ENCODE peak calls at places on chromosomes 6 and 20, in seven cellular contexts. One of them, this sample, is unnamed.

GRCh38 chr6:14943116-14943515 is 302.8 kb upstream of the JARID2 start:
- DNase-seq in SK-N-SH: no peak
- DNase-seq in LNCaP clone FGC: no peak
- DNase-seq in neural progenitor cell: no peak
- DNase-seq in heart right ventricle: no peak
- DNase-seq in right atrium auricular region: no peak
- DNase-seq in cardiac muscle cell: no peak
- DNase-seq in this sample: no peak

GRCh38 chr6:38191418-38191817 is 371.9 kb downstream of the ZFAND3 start:
- DNase-seq in SK-N-SH: no peak
- DNase-seq in LNCaP clone FGC: no peak
- DNase-seq in neural progenitor cell: no peak
- DNase-seq in heart right ventricle: no peak
- DNase-seq in right atrium auricular region: no peak
- DNase-seq in cardiac muscle cell: no peak
- DNase-seq in this sample: no peak

GRCh38 chr6:83514877-83515466 is 2.6 kb downstream of the PRSS35 start:
- DNase-seq in SK-N-SH: peak; percentile 50
- DNase-seq in LNCaP clone FGC: peak; percentile 43
- DNase-seq in neural progenitor cell: peak; percentile 67
- DNase-seq in heart right ventricle: no peak
- DNase-seq in right atrium auricular region: no peak
- DNase-seq in cardiac muscle cell: peak; percentile 64
- DNase-seq in this sample: no peak

GRCh38 chr6:83221886-83222479 is 28.8 kb downstream of the RWDD2A start:
- DNase-seq in SK-N-SH: peak; percentile 28
- DNase-seq in LNCaP clone FGC: no peak
- DNase-seq in neural progenitor cell: peak; percentile 65
- DNase-seq in heart right ventricle: no peak
- DNase-seq in right atrium auricular region: no peak
- DNase-seq in cardiac muscle cell: peak; percentile 62
- DNase-seq in this sample: no peak

GRCh38 chr6:12586696-12587095 is 129.9 kb upstream of the PHACTR1 start:
- DNase-seq in SK-N-SH: no peak
- DNase-seq in LNCaP clone FGC: no peak
- DNase-seq in neural progenitor cell: no peak
- DNase-seq in heart right ventricle: no peak
- DNase-seq in right atrium auricular region: no peak
- DNase-seq in cardiac muscle cell: no peak
- DNase-seq in this sample: no peak

GRCh38 chr6:32432050-32432450 is 7.6 kb upstream of the HLA-DRA start:
- DNase-seq in SK-N-SH: no peak
- DNase-seq in LNCaP clone FGC: peak; percentile 10
- DNase-seq in neural progenitor cell: peak; percentile 23
- DNase-seq in heart right ventricle: no peak
- DNase-seq in right atrium auricular region: no peak
- DNase-seq in cardiac muscle cell: peak; percentile 20
- DNase-seq in this sample: no peak

GRCh38 chr20:63086421-63087235 is 79.9 kb upstream of the BHLHE23 start:
- DNase-seq in SK-N-SH: no peak
- DNase-seq in LNCaP clone FGC: no peak
- DNase-seq in neural progenitor cell: no peak
- DNase-seq in heart right ventricle: peak; percentile 4
- DNase-seq in right atrium auricular region: no peak
- DNase-seq in cardiac muscle cell: no peak
- DNase-seq in this sample: peak; percentile 67

GRCh38 chr6:28643017-28643740 is 117.5 kb downstream of the GPX5 start:
- DNase-seq in SK-N-SH: peak; percentile 38
- DNase-seq in LNCaP clone FGC: peak; percentile 79
- DNase-seq in neural progenitor cell: peak; percentile 62
- DNase-seq in heart right ventricle: no peak
- DNase-seq in right atrium auricular region: no peak
- DNase-seq in cardiac muscle cell: no peak
- DNase-seq in this sample: no peak

DNA sequence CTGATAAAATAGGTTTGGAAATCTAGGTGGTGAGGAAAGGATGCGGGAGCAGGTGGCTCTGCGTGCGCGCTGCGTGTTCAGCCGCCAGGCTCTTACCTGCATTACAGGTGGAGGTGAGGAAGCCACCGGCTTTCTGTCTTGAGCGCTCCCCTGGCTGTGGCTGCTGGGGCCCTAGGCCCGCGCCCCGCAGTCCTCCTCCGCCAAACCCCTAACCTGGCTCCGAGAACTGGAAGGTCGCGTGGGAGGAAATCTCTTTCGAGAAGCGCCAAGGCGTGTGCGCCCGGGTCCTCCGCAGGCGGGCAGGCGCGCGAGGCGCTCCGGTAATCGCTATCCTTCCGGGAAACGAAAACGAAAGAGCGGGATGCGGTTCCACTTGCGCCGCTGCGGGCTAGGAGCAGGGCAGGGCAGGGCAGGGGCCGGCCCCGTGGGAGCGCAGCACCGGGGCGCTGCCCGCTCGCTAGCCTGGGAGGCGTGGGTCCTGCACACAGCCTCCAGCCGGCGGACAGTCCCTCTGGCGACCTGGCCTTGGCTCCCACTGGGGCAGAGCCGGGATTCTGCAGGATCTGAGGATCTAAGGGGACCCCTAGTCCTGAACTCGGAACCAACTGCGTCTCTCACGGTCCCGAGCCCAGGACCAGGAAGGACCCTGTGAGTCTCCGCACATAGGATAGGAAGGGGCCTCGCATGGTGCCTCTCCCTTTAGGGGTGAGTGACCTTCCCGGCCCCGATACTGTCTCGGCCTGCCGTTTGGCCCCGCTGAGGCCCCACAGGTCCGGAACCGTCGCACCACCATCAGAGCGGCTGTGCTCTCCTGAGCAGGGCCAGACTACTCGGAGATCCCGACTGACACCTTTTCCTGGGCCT is at the start of gene ETV7:
- DNase-seq in SK-N-SH: peak; percentile 59
- DNase-seq in LNCaP clone FGC: no peak
- DNase-seq in neural progenitor cell: peak; percentile 53
- DNase-seq in heart right ventricle: peak; percentile 29
- DNase-seq in right atrium auricular region: no peak
- DNase-seq in cardiac muscle cell: peak; percentile 16
- DNase-seq in this sample: no peak
- H3K4me3 ChIP-seq in SK-N-SH: peak within 1 kb of the TSS; percentile 56
- H3K4me3 ChIP-seq in LNCaP clone FGC: peak within 1 kb of the TSS; percentile 44
- H3K4me3 ChIP-seq in neural progenitor cell: peak within 1 kb of the TSS; percentile 51
- H3K4me3 ChIP-seq in heart right ventricle: peak within 1 kb of the TSS; percentile 67
- H3K4me3 ChIP-seq in right atrium auricular region: peak within 1 kb of the TSS; percentile 41
- H3K4me3 ChIP-seq in cardiac muscle cell: peak within 1 kb of the TSS; percentile 7
- H3K4me3 ChIP-seq in this sample: peak within 1 kb of the TSS; percentile 75

GRCh38 chr20:18625907-18626655 is 38.2 kb downstream of the DTD1 start:
- DNase-seq in SK-N-SH: no peak
- DNase-seq in LNCaP clone FGC: no peak
- DNase-seq in neural progenitor cell: no peak
- DNase-seq in heart right ventricle: no peak
- DNase-seq in right atrium auricular region: no peak
- DNase-seq in cardiac muscle cell: no peak
- DNase-seq in this sample: no peak

GRCh38 chr20:18633411-18633810 is 45.6 kb downstream of the DTD1 start:
- DNase-seq in SK-N-SH: no peak
- DNase-seq in LNCaP clone FGC: no peak
- DNase-seq in neural progenitor cell: no peak
- DNase-seq in heart right ventricle: no peak
- DNase-seq in right atrium auricular region: no peak
- DNase-seq in cardiac muscle cell: no peak
- DNase-seq in this sample: no peak

GRCh38 chr20:18624948-18625347 is 37.1 kb downstream of the DTD1 start:
- DNase-seq in SK-N-SH: no peak
- DNase-seq in LNCaP clone FGC: no peak
- DNase-seq in neural progenitor cell: no peak
- DNase-seq in heart right ventricle: no peak
- DNase-seq in right atrium auricular region: no peak
- DNase-seq in cardiac muscle cell: no peak
- DNase-seq in this sample: no peak

GRCh38 chr20:18632196-18632789 is 44.4 kb downstream of the DTD1 start:
- DNase-seq in SK-N-SH: peak; percentile 74
- DNase-seq in LNCaP clone FGC: no peak
- DNase-seq in neural progenitor cell: peak; percentile 86
- DNase-seq in heart right ventricle: peak; percentile 57
- DNase-seq in right atrium auricular region: no peak
- DNase-seq in cardiac muscle cell: peak; percentile 81
- DNase-seq in this sample: no peak

GRCh38 chr20:18628330-18628941 is 40.6 kb downstream of the DTD1 start:
- DNase-seq in SK-N-SH: peak; percentile 42
- DNase-seq in LNCaP clone FGC: no peak
- DNase-seq in neural progenitor cell: peak; percentile 51
- DNase-seq in heart right ventricle: no peak
- DNase-seq in right atrium auricular region: no peak
- DNase-seq in cardiac muscle cell: peak; percentile 49
- DNase-seq in this sample: no peak
- TF ChIP-seq CTCF in SK-N-SH: peak; percentile 64
- TF ChIP-seq CTCF in LNCaP clone FGC: peak; percentile 90
- TF ChIP-seq CTCF in neural progenitor cell: peak; percentile 73
- TF ChIP-seq CTCF in heart right ventricle: peak; percentile 22
- TF ChIP-seq CTCF in right atrium auricular region: peak; percentile 16
- TF ChIP-seq CTCF in cardiac muscle cell: peak; percentile 47
- TF ChIP-seq CTCF in this sample: no peak

GRCh38 chr6:169254456-169255316 is 1.0 kb upstream of the THBS2 start:
- DNase-seq in SK-N-SH: no peak
- DNase-seq in LNCaP clone FGC: no peak
- DNase-seq in neural progenitor cell: no peak
- DNase-seq in heart right ventricle: no peak
- DNase-seq in right atrium auricular region: no peak
- DNase-seq in cardiac muscle cell: no peak
- DNase-seq in this sample: no peak
- H3K4me3 ChIP-seq in SK-N-SH: no peak overlapping the region
- H3K4me3 ChIP-seq in LNCaP clone FGC: no peak overlapping the region
- H3K4me3 ChIP-seq in neural progenitor cell: no peak overlapping the region
- H3K4me3 ChIP-seq in heart right ventricle: no peak overlapping the region
- H3K4me3 ChIP-seq in right atrium auricular region: no peak overlapping the region
- H3K4me3 ChIP-seq in cardiac muscle cell: no peak overlapping the region
- H3K4me3 ChIP-seq in this sample: no peak overlapping the region

GRCh38 chr20:56202493-56203077 is 45.9 kb upstream of the MC3R start:
- DNase-seq in SK-N-SH: peak; percentile 44
- DNase-seq in LNCaP clone FGC: no peak
- DNase-seq in neural progenitor cell: no peak
- DNase-seq in heart right ventricle: no peak
- DNase-seq in right atrium auricular region: no peak
- DNase-seq in cardiac muscle cell: no peak
- DNase-seq in this sample: no peak
- TF ChIP-seq CTCF in SK-N-SH: peak; percentile 28
- TF ChIP-seq CTCF in LNCaP clone FGC: peak; percentile 56
- TF ChIP-seq CTCF in neural progenitor cell: peak; percentile 50
- TF ChIP-seq CTCF in heart right ventricle: peak; percentile 36
- TF ChIP-seq CTCF in right atrium auricular region: no peak
- TF ChIP-seq CTCF in cardiac muscle cell: peak; percentile 16
- TF ChIP-seq CTCF in this sample: no peak